ENCODE peak calls at places on chromosomes 12 and 14, in nine cellular contexts. K, J, M, H, L, Y, A, O and Q are unnamed samples. For H3K36me3, the result is how much of the 10 kb centered on the place peaks cover.

GRCh38 chr12:84922721-84923120 is 10.1 kb upstream of the SLC6A15 start:
- DNase-seq in A (no peak), O (peak), Y (no peak), M (peak), L (no peak), K (no peak), H (no peak), J (peak), Q (no peak)

GRCh38 chr14:32374155-32374554 is 45.1 kb downstream of the AKAP6 start:
- DNase-seq in J (peak), A (no peak), M (peak), O (peak), Y (no peak), L (no peak), H (no peak), K (no peak), Q (no peak)

GRCh38 chr14:105767315-105767714 is 240.9 kb downstream of the TMEM121 start:
- DNase-seq in M (no peak), O (no peak), A (no peak), H (no peak), J (no peak), L (no peak), K (no peak), Y (no peak), Q (no peak)

GRCh38 chr12:19244312-19244711 is 114.8 kb downstream of the PLEKHA5 start:
- DNase-seq in A (no peak), K (no peak), M (no peak), L (no peak), Y (no peak), O (peak), H (no peak), J (no peak), Q (no peak)

GRCh38 chr14:102461490-102462317 is 47.9 kb downstream of the ANKRD9 start:
- DNase-seq in K (no peak), M (no peak), A (no peak), H (no peak), L (peak), Y (peak), O (no peak), J (no peak), Q (no peak)

GRCh38 chr12:7712841-7713442 is 1.7 kb downstream of the DPPA3 start:
- DNase-seq in O (no peak), Y (no peak), L (peak), H (no peak), K (no peak), M (no peak), A (no peak), J (no peak), Q (no peak)

GRCh38 chr12:99984271-99985128 is at the start of gene ANKS1B:
- DNase-seq in M (peak), J (peak), H (peak), L (peak), A (peak), O (peak), Y (peak), K (no peak), Q (no peak)

GRCh38 chr14:35362911-35363374 is 41.6 kb downstream of the NFKBIA start:
- DNase-seq in L (no peak), O (no peak), M (peak), A (no peak), K (no peak), H (peak), J (no peak), Y (peak), Q (no peak)

GRCh38 chr12:62933871-62934798 is 815 bp downstream of the PPM1H start:
- DNase-seq in J (peak), H (peak), M (peak), A (peak), Y (peak), K (no peak), O (peak), L (peak), Q (no peak)

GRCh38 chr14:94779713-94780112 is 9.8 kb upstream of the GSC start:
- DNase-seq in L (no peak), O (no peak), Y (no peak), K (no peak), J (no peak), M (no peak), H (no peak), A (no peak), Q (no peak)

GRCh38 chr12:121934318-121934682 is 15.9 kb downstream of the CFAP251 start:
- DNase-seq in K (no peak), O (no peak), Y (no peak), M (peak), L (no peak), J (no peak), H (no peak), A (no peak), Q (no peak)

GRCh38 chr12:120365675-120366340 is 3.2 kb downstream of the MSI1 start:
- DNase-seq in Y (no peak), H (no peak), J (no peak), L (no peak), K (no peak), O (no peak), A (peak), M (no peak), Q (peak)

GRCh38 chr12:127640181-127640886 is 626.6 kb upstream of the TMEM132C start:
- DNase-seq in J (no peak), H (no peak), A (no peak), Y (no peak), K (no peak), M (no peak), L (no peak), O (peak), Q (no peak)

GRCh38 chr12:28884861-28885260 is 264.2 kb upstream of the FAR2 start:
- DNase-seq in J (no peak), L (no peak), Y (no peak), A (no peak), M (peak), H (no peak), K (no peak), O (no peak), Q (no peak)

GRCh38 chr14:89965839-89966238 is 10.1 kb downstream of the TDP1 start:
- DNase-seq in K (no peak), L (no peak), J (no peak), A (no peak), Y (no peak), H (no peak), M (no peak), O (peak), Q (no peak)
- H3K36me3 ChIP-seq in K (under half), L (under half), J (half or more), A (under half), Y (under half), H (under half), M (under half), O (under half), Q (under half)

GRCh38 chr14:36967892-36968555 is 204.4 kb downstream of the SLC25A21 start:
- DNase-seq in L (no peak), M (no peak), H (no peak), Y (no peak), J (peak), A (no peak), O (no peak), K (no peak), Q (no peak)
- H3K27ac ChIP-seq in L (no peak), M (no peak), H (no peak), Y (no peak), J (no peak), A (no peak), O (no peak), K (no peak), Q (no peak)

GRCh38 chr12:49818241-49818640 is 10.0 kb downstream of the NCKAP5L start:
- DNase-seq in A (no peak), Y (no peak), J (no peak), O (no peak), M (no peak), K (no peak), H (no peak), L (no peak), Q (no peak)
- H3K36me3 ChIP-seq in A (under half), Y (under half), J (under half), O (under half), M (under half), K (under half), H (under half), L (under half), Q (under half)

DNA sequence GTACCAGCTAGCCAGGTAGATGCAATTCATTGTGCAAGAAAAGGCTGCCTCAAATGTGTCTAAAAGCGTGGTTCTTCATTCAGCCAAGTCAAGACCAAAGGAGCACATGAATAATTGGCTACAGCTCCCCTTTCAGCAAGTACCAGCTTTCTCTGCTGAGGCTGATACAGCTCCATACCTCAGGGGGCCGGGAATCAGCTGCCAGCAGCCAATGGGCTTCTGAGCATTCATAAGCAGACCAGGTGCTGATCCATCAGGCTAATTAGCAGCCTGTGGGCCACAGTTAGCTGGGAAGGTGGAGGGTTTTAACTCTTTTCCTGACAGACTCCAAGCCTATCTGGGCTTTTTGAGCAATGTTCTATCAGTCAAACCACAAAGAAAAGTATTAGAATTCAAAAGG is 264.7 kb downstream of the APAF1 start:
- DNase-seq in O (no peak), Y (no peak), H (no peak), L (peak), M (no peak), A (no peak), K (no peak), J (no peak), Q (no peak)
- H3K27ac ChIP-seq in O (no peak), Y (no peak), H (no peak), L (no peak), M (no peak), A (no peak), K (no peak), J (no peak), Q (no peak)

GRCh38 chr12:111867531-111867930 is 25.5 kb downstream of the MAPKAPK5 start:
- DNase-seq in O (no peak), M (no peak), K (no peak), L (no peak), H (no peak), Y (no peak), J (no peak), A (no peak), Q (no peak)

GRCh38 chr12:111870216-111870615 is 28.2 kb downstream of the MAPKAPK5 start:
- DNase-seq in A (no peak), K (no peak), M (no peak), L (no peak), O (no peak), Y (no peak), J (no peak), H (no peak), Q (no peak)

GRCh38 chr12:111868676-111869588 is 26.9 kb downstream of the MAPKAPK5 start:
- DNase-seq in A (no peak), L (no peak), O (no peak), Y (no peak), J (no peak), K (no peak), M (no peak), H (no peak), Q (no peak)

GRCh38 chr12:111873113-111873512 is 31.1 kb downstream of the MAPKAPK5 start:
- DNase-seq in L (no peak), K (no peak), O (no peak), J (no peak), A (no peak), H (no peak), M (no peak), Y (no peak), Q (no peak)
- H3K36me3 ChIP-seq in L (under half), K (under half), O (under half), J (half or more), A (under half), H (under half), M (under half), Y (under half), Q (half or more)

GRCh38 chr14:80959448-80960006 is 4.1 kb downstream of the TSHR start:
- DNase-seq in J (no peak), A (no peak), Y (no peak), L (no peak), M (peak), K (peak), H (no peak), O (no peak), Q (peak)
- H3K27ac ChIP-seq in J (no peak), A (no peak), Y (no peak), L (no peak), M (no peak), K (no peak), H (no peak), O (no peak), Q (peak)

GRCh38 chr12:68310370-68310769 is 21.8 kb downstream of the MDM1 start:
- DNase-seq in M (peak), J (peak), A (no peak), H (no peak), Y (no peak), K (no peak), O (peak), L (no peak), Q (no peak)

GRCh38 chr12:68305278-68305677 is 26.9 kb downstream of the MDM1 start:
- DNase-seq in Y (no peak), H (no peak), L (no peak), M (no peak), K (no peak), A (no peak), J (no peak), O (no peak), Q (no peak)

GRCh38 chr12:68306564-68306963 is 25.6 kb downstream of the MDM1 start:
- DNase-seq in K (no peak), L (no peak), J (no peak), M (no peak), H (no peak), Y (no peak), A (no peak), O (no peak), Q (no peak)

GRCh38 chr12:68303850-68304249 is 28.3 kb downstream of the MDM1 start:
- DNase-seq in J (no peak), Y (no peak), O (no peak), A (no peak), M (no peak), H (peak), L (no peak), K (no peak), Q (no peak)

GRCh38 chr12:68304626-68305025 is 27.5 kb downstream of the MDM1 start:
- DNase-seq in J (peak), A (no peak), L (no peak), O (peak), K (no peak), H (no peak), Y (no peak), M (no peak), Q (no peak)
- H3K36me3 ChIP-seq in J (under half), A (under half), L (under half), O (under half), K (under half), H (under half), Y (under half), M (under half), Q (under half)

GRCh38 chr12:4286771-4287317 is 13.3 kb downstream of the CCND2 start:
- DNase-seq in A (no peak), O (no peak), M (no peak), J (no peak), K (no peak), Y (no peak), L (no peak), H (no peak), Q (no peak)

GRCh38 chr12:4289334-4289878 is 15.8 kb downstream of the CCND2 start:
- DNase-seq in O (no peak), J (no peak), Y (no peak), L (no peak), K (no peak), M (no peak), H (no peak), A (no peak), Q (no peak)

GRCh38 chr12:4288296-4289019 is 14.9 kb downstream of the CCND2 start:
- DNase-seq in M (no peak), K (no peak), J (no peak), L (no peak), O (no peak), Y (no peak), A (no peak), H (no peak), Q (no peak)

GRCh38 chr12:4286228-4286627 is 12.7 kb downstream of the CCND2 start:
- DNase-seq in J (no peak), A (no peak), O (no peak), H (no peak), M (no peak), Y (no peak), K (no peak), L (no peak), Q (no peak)

DNA sequence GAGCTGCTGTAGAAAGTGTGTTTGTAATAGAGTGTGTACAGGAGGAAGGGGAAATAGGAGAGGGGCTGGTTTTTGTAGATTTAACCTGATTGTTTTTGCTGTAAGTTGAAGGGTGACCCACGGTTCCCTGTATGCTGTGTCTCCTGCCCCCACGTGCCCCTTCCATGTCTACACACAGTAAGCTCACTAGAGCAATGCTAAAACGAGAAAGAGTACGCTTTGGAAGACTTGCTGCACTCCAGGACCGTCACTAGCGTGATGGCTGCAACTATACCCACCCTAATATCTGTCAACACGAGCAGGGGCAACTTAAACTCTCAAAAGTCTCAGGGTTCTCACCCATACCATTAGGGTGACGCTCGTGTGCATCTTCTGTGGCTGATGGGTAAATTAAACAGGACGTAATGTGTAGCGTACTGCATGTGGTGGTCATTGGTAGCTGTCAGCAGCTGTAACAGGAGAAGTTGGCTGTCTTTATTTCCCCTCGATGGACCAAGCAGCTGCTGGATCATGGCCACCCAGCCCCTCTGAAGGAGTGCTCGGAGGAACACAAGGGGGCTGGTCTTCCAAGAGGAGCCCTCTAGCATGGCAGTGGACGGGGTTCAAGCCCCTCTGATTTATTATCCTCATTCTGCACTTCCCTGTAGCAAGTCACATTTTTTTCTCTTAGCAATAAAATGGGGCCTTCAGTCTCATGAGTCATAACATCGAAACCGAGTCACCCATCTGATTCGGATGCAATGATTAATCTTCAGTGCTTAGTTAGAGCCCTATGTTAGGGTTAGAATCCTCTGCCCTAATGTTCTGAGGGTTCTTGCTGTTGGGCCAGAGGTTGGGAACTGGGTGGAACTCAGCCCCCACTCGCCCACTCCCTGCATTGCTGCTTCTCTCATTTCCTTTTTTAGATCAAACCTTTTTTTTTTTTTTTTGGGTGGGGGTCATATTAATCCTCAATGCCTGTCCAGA is 14.0 kb downstream of the CCND2 start:
- DNase-seq in M (no peak), K (no peak), O (peak), L (no peak), Y (no peak), A (no peak), J (peak), H (no peak), Q (no peak)
- H3K27ac ChIP-seq in M (no peak), K (no peak), O (no peak), L (no peak), Y (no peak), A (no peak), J (no peak), H (peak), Q (peak)

GRCh38 chr12:3720772-3721171 is 32.1 kb downstream of the CRACR2A start:
- DNase-seq in O (no peak), M (no peak), J (no peak), L (no peak), A (no peak), Y (no peak), K (no peak), H (no peak), Q (no peak)
- H3K36me3 ChIP-seq in O (under half), M (under half), J (under half), L (under half), A (under half), Y (under half), K (under half), H (under half), Q (under half)

GRCh38 chr14:30180219-30180618 is 252.6 kb upstream of the PRKD1 start:
- DNase-seq in J (no peak), A (no peak), O (peak), H (no peak), Y (no peak), L (no peak), K (no peak), M (peak), Q (no peak)

GRCh38 chr14:30177776-30178175 is 250.1 kb upstream of the PRKD1 start:
- DNase-seq in H (no peak), Y (no peak), A (no peak), J (no peak), K (no peak), M (no peak), L (no peak), O (no peak), Q (no peak)

GRCh38 chr14:30179381-30180130 is 251.9 kb upstream of the PRKD1 start:
- DNase-seq in M (no peak), J (no peak), K (no peak), A (no peak), Y (no peak), L (no peak), O (no peak), H (no peak), Q (no peak)
- H3K27ac ChIP-seq in M (no peak), J (no peak), K (no peak), A (no peak), Y (no peak), L (no peak), O (no peak), H (no peak), Q (no peak)